ENCODE peak calls at places on chromosome 13, in nine cellular contexts. A is A549, H is transverse colon, S is adrenal gland, O is sigmoid colon, F is lung, G is lower lobe of right lung, U is pancreas, X is suprapubic skin. P is an unnamed sample. For H3K4me1, the result is how much of the 10 kb centered on the place peaks cover.

GRCh38 chr13:60538566-60538965 is 141.5 kb downstream of the TDRD3 start:
- DNase-seq in A (no peak), H (no peak), S (no peak), O (no peak), F (no peak), G (no peak), U (no peak), X (no peak), P (no peak)

GRCh38 chr13:112890316-112891131 is 78.5 kb upstream of the MCF2L start:
- DNase-seq in A (no peak), H (no peak), S (no peak), O (no peak), F (no peak), G (peak), U (no peak), X (no peak), P (no peak)

GRCh38 chr13:91632071-91632470 is 233.7 kb downstream of the GPC5 start:
- DNase-seq in A (no peak), H (no peak), S (no peak), O (no peak), F (no peak), G (no peak), U (no peak), X (no peak), P (no peak)

GRCh38 chr13:58994778-58995177 is 1169.0 kb downstream of the DIAPH3 start:
- DNase-seq in A (no peak), H (no peak), S (no peak), O (no peak), F (no peak), G (no peak), U (no peak), X (no peak), P (no peak)

GRCh38 chr13:84605927-84606326 is 723.7 kb upstream of the SLITRK1 start:
- DNase-seq in A (no peak), H (no peak), S (no peak), O (no peak), F (no peak), G (no peak), U (no peak), X (no peak), P (no peak)

GRCh38 chr13:43662976-43663375 is 123.8 kb downstream of the ENOX1 start:
- DNase-seq in A (no peak), H (peak), S (no peak), O (no peak), F (no peak), G (no peak), U (no peak), X (no peak), P (no peak)

GRCh38 chr13:91319996-91320395 is 27.5 kb upstream of the MIR17HG start:
- DNase-seq in A (no peak), H (no peak), S (no peak), O (no peak), F (no peak), G (no peak), U (no peak), X (no peak), P (no peak)

GRCh38 chr13:46679369-46680180 is 117.4 kb downstream of the ESD start:
- DNase-seq in A (no peak), H (peak), S (no peak), O (no peak), F (no peak), G (no peak), U (no peak), X (no peak), P (no peak)

GRCh38 chr13:42602910-42603309 is 29.0 kb downstream of the TNFSF11 start:
- DNase-seq in A (no peak), H (no peak), S (no peak), O (no peak), F (no peak), G (no peak), U (no peak), X (no peak), P (no peak)

GRCh38 chr13:34246511-34246910 is 428.6 kb downstream of the RFC3 start:
- DNase-seq in A (peak), H (no peak), S (no peak), O (no peak), F (no peak), G (no peak), U (no peak), X (no peak), P (no peak)

GRCh38 chr13:103539265-103539664 is 473.0 kb upstream of the SLC10A2 start:
- DNase-seq in A (no peak), H (no peak), S (no peak), O (no peak), F (no peak), G (no peak), U (no peak), X (no peak), P (no peak)

GRCh38 chr13:64130600-64130999 is 2715.0 kb upstream of the PCDH20 start:
- DNase-seq in A (no peak), H (no peak), S (no peak), O (no peak), F (no peak), G (no peak), U (no peak), X (no peak), P (no peak)

GRCh38 chr13:27968316-27969072 is 621 bp downstream of the CDX2 start:
- DNase-seq in A (peak), H (no peak), S (no peak), O (no peak), F (no peak), G (no peak), U (no peak), X (peak), P (no peak)

GRCh38 chr13:100106005-100106404 is 17.1 kb downstream of the PCCA start:
- DNase-seq in A (no peak), H (no peak), S (no peak), O (no peak), F (no peak), G (no peak), U (no peak), X (no peak), P (no peak)

GRCh38 chr13:27131202-27131623 is 40.4 kb downstream of the USP12 start:
- DNase-seq in A (peak), H (no peak), S (no peak), O (no peak), F (peak), G (no peak), U (no peak), X (no peak), P (no peak)

GRCh38 chr13:64051278-64051677 is 2635.6 kb upstream of the PCDH20 start:
- DNase-seq in A (no peak), H (no peak), S (no peak), O (no peak), F (no peak), G (no peak), U (no peak), X (no peak), P (no peak)

GRCh38 chr13:111866731-111867245 is 200.2 kb upstream of the SOX1 start:
- DNase-seq in A (no peak), H (no peak), S (no peak), O (no peak), F (no peak), G (no peak), U (no peak), X (no peak), P (peak)

GRCh38 chr13:98509271-98510155 is 67.4 kb downstream of the STK24 start:
- DNase-seq in A (peak), H (peak), S (peak), O (no peak), F (peak), G (peak), U (no peak), X (no peak), P (peak)
- H3K27ac ChIP-seq in A (peak), H (peak), S (peak), O (peak), F (peak), G (peak), U (peak), X (peak), P (peak)

GRCh38 chr13:106562301-106562700 is 5.6 kb downstream of the ARGLU1 start:
- DNase-seq in A (no peak), H (no peak), S (no peak), O (no peak), F (no peak), G (no peak), U (no peak), X (no peak), P (no peak)

GRCh38 chr13:106565127-106565775 is 2.7 kb downstream of the ARGLU1 start:
- DNase-seq in A (no peak), H (no peak), S (no peak), O (no peak), F (no peak), G (no peak), U (no peak), X (no peak), P (no peak)

GRCh38 chr13:106558527-106558926 is 9.4 kb downstream of the ARGLU1 start:
- DNase-seq in A (no peak), H (no peak), S (no peak), O (no peak), F (no peak), G (no peak), U (no peak), X (no peak), P (no peak)

GRCh38 chr13:106561551-106562170 is 6.3 kb downstream of the ARGLU1 start:
- DNase-seq in A (no peak), H (no peak), S (peak), O (no peak), F (no peak), G (no peak), U (no peak), X (no peak), P (no peak)

DNA sequence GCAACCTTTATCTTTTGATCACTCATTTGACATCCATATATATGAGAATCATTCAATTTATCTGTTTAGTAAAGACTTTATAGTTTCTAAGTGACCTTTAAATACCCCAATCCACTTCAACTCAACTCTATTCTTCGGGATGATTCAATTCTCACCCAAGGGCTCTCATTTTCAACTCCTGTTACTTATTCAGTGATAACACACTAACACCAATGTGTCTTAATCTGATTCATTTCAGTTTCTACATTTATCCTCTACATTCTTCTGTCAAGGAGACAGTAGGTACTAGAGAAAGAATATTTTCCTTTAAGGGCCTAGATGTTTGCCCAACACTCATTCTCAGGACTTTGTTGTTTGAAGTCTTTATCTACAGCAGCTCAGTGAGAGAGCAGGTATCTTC is 7.1 kb downstream of the ARGLU1 start:
- DNase-seq in A (no peak), H (no peak), S (no peak), O (no peak), F (no peak), G (no peak), U (no peak), X (no peak), P (no peak)
- H3K4me1 ChIP-seq in A (under half), H (under half), S (half or more), O (half or more), F (under half), G (half or more), U (under half), X (under half), P (under half)

GRCh38 chr13:75803175-75803611 is 167.1 kb downstream of the LMO7 start:
- DNase-seq in A (no peak), H (peak), S (no peak), O (no peak), F (no peak), G (no peak), U (no peak), X (no peak), P (no peak)

GRCh38 chr13:75801388-75801787 is 165.3 kb downstream of the LMO7 start:
- DNase-seq in A (no peak), H (no peak), S (no peak), O (no peak), F (no peak), G (no peak), U (no peak), X (no peak), P (no peak)

GRCh38 chr13:75800545-75800944 is 164.4 kb downstream of the LMO7 start:
- DNase-seq in A (peak), H (no peak), S (no peak), O (no peak), F (no peak), G (no peak), U (no peak), X (no peak), P (no peak)

GRCh38 chr13:75803982-75804381 is 167.9 kb downstream of the LMO7 start:
- DNase-seq in A (no peak), H (no peak), S (no peak), O (no peak), F (no peak), G (no peak), U (no peak), X (no peak), P (no peak)

GRCh38 chr13:75802161-75802560 is 166.0 kb downstream of the LMO7 start:
- DNase-seq in A (no peak), H (no peak), S (no peak), O (no peak), F (no peak), G (no peak), U (no peak), X (no peak), P (no peak)
- H3K27ac ChIP-seq in A (no peak), H (peak), S (no peak), O (no peak), F (no peak), G (no peak), U (no peak), X (no peak), P (peak)

DNA sequence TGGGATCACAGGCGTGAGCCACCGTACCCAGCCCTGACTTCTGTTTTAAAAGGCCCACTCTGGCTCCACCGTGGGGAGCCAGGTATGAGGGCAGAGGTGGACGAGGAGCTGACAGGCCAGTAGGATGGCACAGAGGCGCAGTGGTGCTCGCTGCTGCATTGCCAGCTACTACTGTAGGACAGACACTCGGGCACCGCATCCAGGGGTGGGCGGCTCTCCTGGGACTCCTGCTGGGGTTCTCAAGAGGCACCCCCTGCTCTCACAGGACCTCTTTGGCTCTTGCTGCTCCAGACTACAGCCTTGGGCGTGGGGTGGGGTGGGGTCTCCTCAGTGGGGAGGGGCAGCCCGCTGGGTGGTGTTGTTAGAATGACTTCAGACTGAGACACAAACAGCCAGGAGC is 53.4 kb downstream of the LATS2 start:
- DNase-seq in A (no peak), H (no peak), S (no peak), O (peak), F (no peak), G (no peak), U (no peak), X (no peak), P (peak)
- H3K4me1 ChIP-seq in A (under half), H (under half), S (under half), O (half or more), F (under half), G (under half), U (under half), X (under half), P (half or more)

GRCh38 chr13:29562762-29563161 is 32.7 kb downstream of the SLC7A1 start:
- DNase-seq in A (no peak), H (no peak), S (no peak), O (no peak), F (no peak), G (no peak), U (no peak), X (peak), P (no peak)
- H3K27ac ChIP-seq in A (no peak), H (no peak), S (no peak), O (no peak), F (no peak), G (no peak), U (no peak), X (no peak), P (no peak)

DNA sequence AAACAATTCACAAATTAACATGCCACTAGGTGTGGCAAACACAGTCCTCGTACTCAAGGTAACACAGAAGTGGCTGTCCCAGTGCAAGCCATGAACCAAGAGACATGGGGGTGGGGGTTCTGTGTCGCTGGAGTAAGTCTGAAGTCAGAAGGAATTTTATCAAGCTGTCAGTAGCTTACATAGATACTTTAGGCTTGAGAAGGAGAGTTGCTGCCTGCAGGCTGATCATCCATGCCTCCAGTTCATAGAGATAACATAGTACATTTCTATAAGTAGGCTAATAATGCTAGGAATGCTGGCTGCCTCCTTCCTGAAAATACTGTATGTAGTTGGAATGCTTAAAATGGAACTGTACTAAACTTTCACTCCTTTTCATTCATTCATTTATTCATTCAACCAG is 70.2 kb downstream of the CAB39L start:
- DNase-seq in A (no peak), H (no peak), S (no peak), O (no peak), F (no peak), G (no peak), U (no peak), X (no peak), P (no peak)
- H3K4me1 ChIP-seq in A (under half), H (under half), S (under half), O (half or more), F (under half), G (under half), U (under half), X (under half), P (under half)

GRCh38 chr13:110209950-110210603 is 96.9 kb downstream of the COL4A1 start:
- DNase-seq in A (no peak), H (no peak), S (no peak), O (no peak), F (no peak), G (no peak), U (no peak), X (no peak), P (no peak)

GRCh38 chr13:110210604-110210985 is 96.4 kb downstream of the COL4A1 start:
- DNase-seq in A (no peak), H (no peak), S (no peak), O (no peak), F (no peak), G (no peak), U (no peak), X (no peak), P (no peak)

GRCh38 chr13:110211046-110211445 is 95.9 kb downstream of the COL4A1 start:
- DNase-seq in A (no peak), H (no peak), S (no peak), O (no peak), F (no peak), G (no peak), U (no peak), X (no peak), P (no peak)

GRCh38 chr13:110208116-110208515 is 98.8 kb downstream of the COL4A1 start:
- DNase-seq in A (no peak), H (no peak), S (no peak), O (no peak), F (no peak), G (no peak), U (no peak), X (no peak), P (no peak)

DNA sequence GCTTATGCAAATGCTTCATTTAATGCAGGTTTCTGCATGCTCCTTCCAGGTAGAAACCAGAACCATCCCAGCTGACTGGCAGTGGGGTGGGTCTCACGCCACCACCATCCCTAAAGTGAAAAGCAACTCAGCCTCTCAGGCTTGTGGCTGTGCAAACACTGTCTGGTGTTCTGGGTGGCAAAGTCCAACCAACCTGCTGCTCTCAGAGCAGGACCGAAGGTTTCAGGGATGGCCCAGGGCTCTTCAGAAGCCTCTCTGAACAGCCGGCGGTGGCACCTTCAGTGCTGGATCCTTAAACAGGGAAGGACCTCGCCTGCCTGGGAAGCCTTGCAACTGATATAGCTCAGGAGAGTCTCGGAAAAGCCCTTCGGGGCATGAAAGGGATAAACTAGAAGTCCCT is 100.8 kb downstream of the COL4A1 start:
- DNase-seq in A (no peak), H (peak), S (no peak), O (no peak), F (no peak), G (no peak), U (no peak), X (no peak), P (no peak)
- H3K27ac ChIP-seq in A (no peak), H (peak), S (no peak), O (no peak), F (no peak), G (no peak), U (no peak), X (no peak), P (no peak)

DNA sequence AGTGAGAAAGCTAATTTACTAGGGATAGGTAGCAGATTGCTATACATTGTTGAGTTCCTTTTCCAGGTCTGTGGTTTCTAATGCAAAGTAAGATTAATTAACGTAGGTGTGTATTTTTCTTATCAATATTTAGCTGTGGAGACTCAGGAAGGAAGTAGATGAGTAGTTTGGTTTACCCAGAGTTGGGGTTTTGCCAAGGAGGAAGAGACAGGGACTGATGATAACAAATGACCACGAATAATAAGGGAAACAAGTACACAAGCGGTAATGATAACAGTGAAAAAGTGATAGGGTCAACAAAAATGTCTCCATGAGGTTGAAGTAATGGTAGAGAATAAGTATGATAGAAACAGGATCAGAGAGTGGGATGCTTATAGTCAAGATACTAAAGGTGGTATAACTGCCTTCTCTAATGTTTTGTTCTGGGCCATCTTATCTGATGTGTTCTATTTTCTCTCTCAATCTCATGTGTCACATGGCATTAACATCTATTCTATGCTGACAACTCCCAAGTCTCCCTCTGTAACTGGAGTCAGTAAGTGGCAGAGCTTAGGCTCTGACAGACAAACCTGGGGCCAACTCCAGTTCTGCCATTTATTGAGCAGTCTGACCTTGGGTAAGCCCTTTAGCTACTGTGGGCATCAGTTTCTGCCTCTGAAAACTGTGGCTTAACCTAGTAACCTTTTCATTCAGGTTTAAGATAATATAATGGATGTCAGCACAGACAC is 8.8 kb downstream of the OBI1 start:
- DNase-seq in A (no peak), H (no peak), S (no peak), O (no peak), F (no peak), G (no peak), U (no peak), X (no peak), P (no peak)
- H3K4me1 ChIP-seq in A (under half), H (under half), S (under half), O (under half), F (under half), G (under half), U (under half), X (under half), P (under half)